ENCODE peak calls at places on chromosome 3, in six cellular contexts. One of them, this sample, is unnamed.

GRCh38 chr3:58638586-58638985 is 28.0 kb downstream of the FAM3D start:
- DNase-seq in NCI-H748 treated with DMSO at 0.1 percent for 48 hours: no peak
- DNase-seq in upper lobe of right lung: no peak
- DNase-seq in effector memory CD8-positive, alpha-beta T cell: no peak
- DNase-seq in SHP77: no peak
- DNase-seq in cardiac muscle cell: no peak
- DNase-seq in this sample: no peak

GRCh38 chr3:8485141-8485840 is 16.3 kb upstream of the LMCD1 start:
- DNase-seq in SHP77: no peak
- DNase-seq in upper lobe of right lung: no peak
- DNase-seq in NCI-H748 treated with DMSO at 0.1 percent for 48 hours: no peak
- DNase-seq in cardiac muscle cell: no peak
- DNase-seq in effector memory CD8-positive, alpha-beta T cell: no peak
- DNase-seq in this sample: no peak

GRCh38 chr3:187025254-187025655 is 94.9 kb downstream of the ST6GAL1 start:
- DNase-seq in effector memory CD8-positive, alpha-beta T cell: no peak
- DNase-seq in NCI-H748 treated with DMSO at 0.1 percent for 48 hours: no peak
- DNase-seq in upper lobe of right lung: no peak
- DNase-seq in cardiac muscle cell: no peak
- DNase-seq in SHP77: no peak
- DNase-seq in this sample: no peak

GRCh38 chr3:139308156-139309017 is 35.4 kb upstream of the MRPS22 start:
- DNase-seq in effector memory CD8-positive, alpha-beta T cell: no peak
- DNase-seq in SHP77: no peak
- DNase-seq in cardiac muscle cell: no peak
- DNase-seq in NCI-H748 treated with DMSO at 0.1 percent for 48 hours: no peak
- DNase-seq in upper lobe of right lung: no peak
- DNase-seq in this sample: no peak

GRCh38 chr3:172550347-172550943 is 27.2 kb upstream of the TNFSF10 start:
- DNase-seq in SHP77: no peak
- DNase-seq in upper lobe of right lung: no peak
- DNase-seq in cardiac muscle cell: no peak
- DNase-seq in effector memory CD8-positive, alpha-beta T cell: no peak
- DNase-seq in NCI-H748 treated with DMSO at 0.1 percent for 48 hours: no peak
- DNase-seq in this sample: peak; percentile 97

GRCh38 chr3:151873433-151873832 is at the start of gene SUCNR1:
- DNase-seq in effector memory CD8-positive, alpha-beta T cell: no peak
- DNase-seq in SHP77: no peak
- DNase-seq in cardiac muscle cell: no peak
- DNase-seq in upper lobe of right lung: no peak
- DNase-seq in NCI-H748 treated with DMSO at 0.1 percent for 48 hours: no peak
- DNase-seq in this sample: no peak

GRCh38 chr3:15794303-15794771 is 3.4 kb downstream of the ANKRD28 start:
- DNase-seq in cardiac muscle cell: no peak
- DNase-seq in SHP77: no peak
- DNase-seq in NCI-H748 treated with DMSO at 0.1 percent for 48 hours: no peak
- DNase-seq in upper lobe of right lung: no peak
- DNase-seq in effector memory CD8-positive, alpha-beta T cell: peak; percentile 39
- DNase-seq in this sample: no peak

GRCh38 chr3:59782664-59783063 is 732.8 kb upstream of the CFAP20DC start:
- DNase-seq in cardiac muscle cell: no peak
- DNase-seq in NCI-H748 treated with DMSO at 0.1 percent for 48 hours: no peak
- DNase-seq in SHP77: no peak
- DNase-seq in upper lobe of right lung: no peak
- DNase-seq in effector memory CD8-positive, alpha-beta T cell: no peak
- DNase-seq in this sample: no peak

GRCh38 chr3:12898980-12899755 is 57.8 kb upstream of the RPL32 start:
- DNase-seq in NCI-H748 treated with DMSO at 0.1 percent for 48 hours: no peak
- DNase-seq in effector memory CD8-positive, alpha-beta T cell: no peak
- DNase-seq in cardiac muscle cell: no peak
- DNase-seq in SHP77: no peak
- DNase-seq in upper lobe of right lung: no peak
- DNase-seq in this sample: no peak

GRCh38 chr3:187770224-187770623 is 25.0 kb upstream of the BCL6 start:
- DNase-seq in NCI-H748 treated with DMSO at 0.1 percent for 48 hours: no peak
- DNase-seq in cardiac muscle cell: no peak
- DNase-seq in effector memory CD8-positive, alpha-beta T cell: no peak
- DNase-seq in upper lobe of right lung: no peak
- DNase-seq in SHP77: no peak
- DNase-seq in this sample: no peak

GRCh38 chr3:183560607-183561006 is 5.1 kb upstream of the KLHL6 start:
- DNase-seq in upper lobe of right lung: no peak
- DNase-seq in cardiac muscle cell: no peak
- DNase-seq in effector memory CD8-positive, alpha-beta T cell: no peak
- DNase-seq in SHP77: no peak
- DNase-seq in NCI-H748 treated with DMSO at 0.1 percent for 48 hours: no peak
- DNase-seq in this sample: peak; percentile 14

GRCh38 chr3:43773273-43774104 is 82.8 kb downstream of the ABHD5 start:
- DNase-seq in SHP77: no peak
- DNase-seq in cardiac muscle cell: peak; percentile 33
- DNase-seq in effector memory CD8-positive, alpha-beta T cell: peak; percentile 30
- DNase-seq in upper lobe of right lung: no peak
- DNase-seq in NCI-H748 treated with DMSO at 0.1 percent for 48 hours: no peak
- DNase-seq in this sample: no peak

GRCh38 chr3:158617982-158618875 is 26.1 kb upstream of the GFM1 start:
- DNase-seq in effector memory CD8-positive, alpha-beta T cell: no peak
- DNase-seq in upper lobe of right lung: no peak
- DNase-seq in SHP77: no peak
- DNase-seq in cardiac muscle cell: no peak
- DNase-seq in NCI-H748 treated with DMSO at 0.1 percent for 48 hours: no peak
- DNase-seq in this sample: no peak

GRCh38 chr3:172341482-172342059 is 106.7 kb downstream of the GHSR start:
- DNase-seq in SHP77: peak; percentile 41
- DNase-seq in NCI-H748 treated with DMSO at 0.1 percent for 48 hours: peak; percentile 51
- DNase-seq in effector memory CD8-positive, alpha-beta T cell: peak; percentile 31
- DNase-seq in cardiac muscle cell: peak; percentile 69
- DNase-seq in upper lobe of right lung: no peak
- DNase-seq in this sample: no peak

GRCh38 chr3:104952587-104952986 is 414.1 kb upstream of the ALCAM start:
- DNase-seq in effector memory CD8-positive, alpha-beta T cell: no peak
- DNase-seq in upper lobe of right lung: no peak
- DNase-seq in SHP77: no peak
- DNase-seq in cardiac muscle cell: no peak
- DNase-seq in NCI-H748 treated with DMSO at 0.1 percent for 48 hours: no peak
- DNase-seq in this sample: peak; percentile 62

GRCh38 chr3:105835606-105836005 is 33.2 kb downstream of the CBLB start:
- DNase-seq in NCI-H748 treated with DMSO at 0.1 percent for 48 hours: no peak
- DNase-seq in upper lobe of right lung: no peak
- DNase-seq in cardiac muscle cell: no peak
- DNase-seq in SHP77: no peak
- DNase-seq in effector memory CD8-positive, alpha-beta T cell: no peak
- DNase-seq in this sample: no peak

GRCh38 chr3:172512363-172512762 is 10.9 kb downstream of the TNFSF10 start:
- DNase-seq in effector memory CD8-positive, alpha-beta T cell: no peak
- DNase-seq in SHP77: no peak
- DNase-seq in NCI-H748 treated with DMSO at 0.1 percent for 48 hours: no peak
- DNase-seq in upper lobe of right lung: peak; percentile 86
- DNase-seq in cardiac muscle cell: no peak
- DNase-seq in this sample: no peak

GRCh38 chr3:15181964-15182363 is 24.1 kb upstream of the CAPN7 start:
- DNase-seq in effector memory CD8-positive, alpha-beta T cell: no peak
- DNase-seq in upper lobe of right lung: no peak
- DNase-seq in NCI-H748 treated with DMSO at 0.1 percent for 48 hours: no peak
- DNase-seq in SHP77: no peak
- DNase-seq in cardiac muscle cell: no peak
- DNase-seq in this sample: no peak

GRCh38 chr3:87196879-87197278 is 30.2 kb upstream of the CHMP2B start:
- DNase-seq in SHP77: no peak
- DNase-seq in NCI-H748 treated with DMSO at 0.1 percent for 48 hours: peak; percentile 6
- DNase-seq in effector memory CD8-positive, alpha-beta T cell: no peak
- DNase-seq in cardiac muscle cell: no peak
- DNase-seq in upper lobe of right lung: no peak
- DNase-seq in this sample: peak; percentile 87

GRCh38 chr3:150177673-150178378 is 207.1 kb upstream of the PFN2 start:
- DNase-seq in cardiac muscle cell: no peak
- DNase-seq in NCI-H748 treated with DMSO at 0.1 percent for 48 hours: no peak
- DNase-seq in SHP77: no peak
- DNase-seq in effector memory CD8-positive, alpha-beta T cell: no peak
- DNase-seq in upper lobe of right lung: no peak
- DNase-seq in this sample: peak; percentile 46

GRCh38 chr3:111968319-111969059 is 10.3 kb upstream of the ABHD10 start:
- DNase-seq in SHP77: no peak
- DNase-seq in upper lobe of right lung: no peak
- DNase-seq in NCI-H748 treated with DMSO at 0.1 percent for 48 hours: no peak
- DNase-seq in cardiac muscle cell: no peak
- DNase-seq in effector memory CD8-positive, alpha-beta T cell: no peak
- DNase-seq in this sample: no peak

GRCh38 chr3:147582642-147583041 is 173.5 kb downstream of the ZIC1 start:
- DNase-seq in NCI-H748 treated with DMSO at 0.1 percent for 48 hours: no peak
- DNase-seq in cardiac muscle cell: no peak
- DNase-seq in effector memory CD8-positive, alpha-beta T cell: no peak
- DNase-seq in SHP77: no peak
- DNase-seq in upper lobe of right lung: no peak
- DNase-seq in this sample: no peak

GRCh38 chr3:89072671-89073070 is 34.8 kb upstream of the EPHA3 start:
- DNase-seq in NCI-H748 treated with DMSO at 0.1 percent for 48 hours: peak; percentile 50
- DNase-seq in SHP77: no peak
- DNase-seq in effector memory CD8-positive, alpha-beta T cell: no peak
- DNase-seq in upper lobe of right lung: no peak
- DNase-seq in cardiac muscle cell: no peak
- DNase-seq in this sample: no peak

GRCh38 chr3:114899186-114899931 is 247.7 kb downstream of the ZBTB20 start:
- DNase-seq in cardiac muscle cell: peak; percentile 11
- DNase-seq in NCI-H748 treated with DMSO at 0.1 percent for 48 hours: peak; percentile 78
- DNase-seq in upper lobe of right lung: no peak
- DNase-seq in effector memory CD8-positive, alpha-beta T cell: no peak
- DNase-seq in SHP77: peak; percentile 97
- DNase-seq in this sample: no peak

GRCh38 chr3:110815008-110815583 is 256.5 kb upstream of the NECTIN3 start:
- DNase-seq in effector memory CD8-positive, alpha-beta T cell: no peak
- DNase-seq in cardiac muscle cell: no peak
- DNase-seq in upper lobe of right lung: no peak
- DNase-seq in NCI-H748 treated with DMSO at 0.1 percent for 48 hours: no peak
- DNase-seq in SHP77: no peak
- DNase-seq in this sample: no peak

GRCh38 chr3:187669675-187670504 is at the start of gene SST:
- DNase-seq in NCI-H748 treated with DMSO at 0.1 percent for 48 hours: no peak
- DNase-seq in cardiac muscle cell: peak; percentile 84
- DNase-seq in upper lobe of right lung: peak; percentile 68
- DNase-seq in SHP77: no peak
- DNase-seq in effector memory CD8-positive, alpha-beta T cell: no peak
- DNase-seq in this sample: no peak

GRCh38 chr3:195548046-195548445 is 4.9 kb upstream of the PPP1R2 start:
- DNase-seq in upper lobe of right lung: no peak
- DNase-seq in effector memory CD8-positive, alpha-beta T cell: no peak
- DNase-seq in cardiac muscle cell: no peak
- DNase-seq in NCI-H748 treated with DMSO at 0.1 percent for 48 hours: no peak
- DNase-seq in SHP77: no peak
- DNase-seq in this sample: no peak

GRCh38 chr3:10428393-10429091 is 76.8 kb downstream of the ATP2B2 start:
- DNase-seq in cardiac muscle cell: no peak
- DNase-seq in NCI-H748 treated with DMSO at 0.1 percent for 48 hours: no peak
- DNase-seq in effector memory CD8-positive, alpha-beta T cell: no peak
- DNase-seq in SHP77: no peak
- DNase-seq in upper lobe of right lung: peak; percentile 29
- DNase-seq in this sample: no peak

GRCh38 chr3:195284842-195285241 is 13.9 kb upstream of the XXYLT1 start:
- DNase-seq in NCI-H748 treated with DMSO at 0.1 percent for 48 hours: no peak
- DNase-seq in upper lobe of right lung: no peak
- DNase-seq in effector memory CD8-positive, alpha-beta T cell: no peak
- DNase-seq in SHP77: no peak
- DNase-seq in cardiac muscle cell: no peak
- DNase-seq in this sample: no peak

GRCh38 chr3:46372492-46373359 is 2.0 kb downstream of the CCR5 start:
- DNase-seq in upper lobe of right lung: no peak
- DNase-seq in effector memory CD8-positive, alpha-beta T cell: peak; percentile 43
- DNase-seq in NCI-H748 treated with DMSO at 0.1 percent for 48 hours: no peak
- DNase-seq in SHP77: no peak
- DNase-seq in cardiac muscle cell: peak; percentile 30
- DNase-seq in this sample: no peak

This sample was measured in epithelial cell of prostate.